ENCODE peak calls at places on chromosomes 1 and 21, in ten cellular contexts. M, T, A, L, C, H, P, J, S and X are unnamed samples.

GRCh38 chr1:47534417-47534816 is 96.6 kb downstream of the FOXD2 start:
- DNase-seq in S (no peak), C (no peak), J (no peak), L (no peak), M (no peak), P (no peak), T (no peak), A (no peak), H (no peak), X (no peak)

GRCh38 chr1:14513084-14513483 is 85.4 kb upstream of the KAZN start:
- DNase-seq in M (no peak), H (no peak), L (no peak), P (no peak), T (no peak), J (no peak), A (peak), S (no peak), C (no peak), X (no peak)

GRCh38 chr1:243819438-243819839 is 30.6 kb downstream of the AKT3 start:
- DNase-seq in P (no peak), A (peak), T (no peak), C (no peak), S (no peak), J (no peak), M (no peak), H (no peak), L (no peak), X (no peak)

GRCh38 chr1:170664828-170665617 is 1.1 kb downstream of the PRRX1 start:
- DNase-seq in J (peak), A (peak), T (no peak), S (no peak), H (peak), P (peak), M (peak), C (no peak), L (peak), X (no peak)

GRCh38 chr21:36180963-36181362 is 24.3 kb downstream of the DOP1B start:
- DNase-seq in M (no peak), P (no peak), C (no peak), A (no peak), H (no peak), L (no peak), T (no peak), J (no peak), S (no peak), X (no peak)

GRCh38 chr1:199283814-199284213 is 645.0 kb downstream of the PTPRC start:
- DNase-seq in T (no peak), P (no peak), J (no peak), H (no peak), M (no peak), C (no peak), L (no peak), S (no peak), A (no peak), X (no peak)

GRCh38 chr1:41583658-41584570 is 99.4 kb upstream of the EDN2 start:
- DNase-seq in J (no peak), C (no peak), T (no peak), P (no peak), S (no peak), A (no peak), L (no peak), M (no peak), H (no peak), X (no peak)

GRCh38 chr1:59750612-59751395 is 63.9 kb upstream of the HOOK1 start:
- DNase-seq in P (peak), L (peak), H (peak), T (no peak), M (no peak), S (peak), J (no peak), C (no peak), A (no peak), X (no peak)

GRCh38 chr1:25683731-25684130 is 67.1 kb downstream of the MAN1C1 start:
- DNase-seq in C (no peak), A (no peak), J (no peak), L (no peak), P (no peak), H (no peak), S (no peak), T (no peak), M (no peak), X (no peak)

GRCh38 chr1:244276646-244277045 is 175.1 kb downstream of the ADSS2 start:
- DNase-seq in P (no peak), M (no peak), T (no peak), S (no peak), H (no peak), J (no peak), A (no peak), C (no peak), L (no peak), X (no peak)

GRCh38 chr1:232034547-232034946 is 408.0 kb downstream of the DISC1 start:
- DNase-seq in C (no peak), P (no peak), H (no peak), T (no peak), A (no peak), S (no peak), L (no peak), J (no peak), M (no peak), X (no peak)

GRCh38 chr1:230067441-230067870 is 418 bp downstream of the GALNT2 start:
- DNase-seq in J (peak), L (peak), S (no peak), C (peak), T (no peak), A (peak), M (no peak), P (peak), H (peak), X (no peak)

GRCh38 chr1:39130297-39130696 is 74.2 kb upstream of the MACF1 start:
- DNase-seq in J (no peak), M (no peak), P (no peak), H (peak), A (no peak), T (no peak), L (no peak), S (no peak), C (no peak), X (no peak)

GRCh38 chr1:167541013-167541412 is 12.5 kb downstream of the CREG1 start:
- DNase-seq in L (no peak), J (no peak), C (no peak), P (no peak), S (no peak), M (no peak), T (no peak), H (no peak), A (no peak), X (no peak)

GRCh38 chr21:23853796-23854379 is 1753.4 kb downstream of the MRPL39 start:
- DNase-seq in M (no peak), L (no peak), C (no peak), P (no peak), S (no peak), J (peak), T (peak), H (peak), A (no peak), X (no peak)

GRCh38 chr1:113805639-113806038 is 6.6 kb downstream of the RSBN1 start:
- DNase-seq in A (no peak), P (no peak), H (no peak), T (no peak), M (no peak), C (no peak), J (no peak), L (no peak), S (no peak), X (no peak)

GRCh38 chr1:77220687-77221463 is 1.6 kb upstream of the PIGK start:
- DNase-seq in S (no peak), L (no peak), T (no peak), H (peak), C (no peak), J (no peak), A (no peak), M (no peak), P (no peak), X (no peak)

GRCh38 chr1:115193026-115193425 is 103.7 kb upstream of the TSPAN2 start:
- DNase-seq in S (no peak), J (no peak), C (no peak), T (no peak), M (no peak), A (no peak), H (no peak), L (no peak), P (no peak), X (no peak)

GRCh38 chr1:115192200-115192767 is 103.0 kb upstream of the TSPAN2 start:
- DNase-seq in C (no peak), H (no peak), S (no peak), P (no peak), T (no peak), M (no peak), A (no peak), L (no peak), J (no peak), X (no peak)

GRCh38 chr1:115194571-115194970 is 105.3 kb upstream of the TSPAN2 start:
- DNase-seq in T (no peak), A (no peak), P (no peak), M (no peak), H (no peak), L (no peak), J (no peak), S (no peak), C (no peak), X (no peak)

GRCh38 chr1:115191691-115192090 is 102.4 kb upstream of the TSPAN2 start:
- DNase-seq in C (no peak), T (no peak), L (no peak), H (no peak), M (no peak), J (no peak), P (no peak), S (no peak), A (no peak), X (no peak)

GRCh38 chr1:115193429-115193828 is 104.1 kb upstream of the TSPAN2 start:
- DNase-seq in M (no peak), J (no peak), C (no peak), A (no peak), S (no peak), P (no peak), L (no peak), H (no peak), T (no peak), X (no peak)
- TF ChIP-seq CTCF in M (no peak), J (no peak), C (no peak), A (no peak), S (no peak), P (no peak), L (no peak), H (no peak), T (no peak), X (no peak)

GRCh38 chr1:233238884-233239432 is 56.6 kb downstream of the PCNX2 start:
- DNase-seq in J (no peak), S (no peak), M (no peak), T (no peak), A (no peak), P (no peak), C (no peak), H (peak), L (no peak), X (no peak)
- TF ChIP-seq CTCF in J (no peak), S (no peak), M (no peak), T (no peak), A (no peak), P (no peak), C (no peak), H (peak), L (no peak), X (no peak)

DNA sequence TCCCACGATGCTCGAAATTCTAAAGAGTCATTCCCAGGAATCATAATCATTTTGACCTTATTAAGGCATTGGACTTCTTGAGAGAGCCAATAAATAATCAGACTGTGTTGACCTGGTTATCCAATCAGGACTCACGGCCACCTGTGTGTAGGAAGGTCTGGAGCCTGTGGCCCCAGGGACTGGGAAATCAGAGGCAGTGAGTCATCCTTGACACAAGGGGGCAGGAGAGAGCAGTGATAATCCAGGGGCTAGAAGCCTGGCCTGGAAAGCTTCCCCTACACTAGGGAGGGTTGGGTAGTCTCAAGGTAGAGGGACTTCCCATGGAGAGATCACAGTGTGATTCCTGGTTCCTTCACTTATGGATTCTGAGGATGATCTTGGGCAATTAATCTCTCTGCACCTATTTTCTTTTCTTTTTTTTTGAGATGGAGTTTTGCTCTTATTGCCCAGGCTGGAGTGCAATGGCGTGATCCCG is 4.7 kb downstream of the MR1 start:
- DNase-seq in C (peak), J (peak), T (peak), A (peak), L (peak), P (peak), S (no peak), H (peak), M (peak), X (peak)
- TF ChIP-seq CTCF in C (peak), J (peak), T (peak), A (peak), L (peak), P (peak), S (no peak), H (peak), M (peak), X (peak)

DNA sequence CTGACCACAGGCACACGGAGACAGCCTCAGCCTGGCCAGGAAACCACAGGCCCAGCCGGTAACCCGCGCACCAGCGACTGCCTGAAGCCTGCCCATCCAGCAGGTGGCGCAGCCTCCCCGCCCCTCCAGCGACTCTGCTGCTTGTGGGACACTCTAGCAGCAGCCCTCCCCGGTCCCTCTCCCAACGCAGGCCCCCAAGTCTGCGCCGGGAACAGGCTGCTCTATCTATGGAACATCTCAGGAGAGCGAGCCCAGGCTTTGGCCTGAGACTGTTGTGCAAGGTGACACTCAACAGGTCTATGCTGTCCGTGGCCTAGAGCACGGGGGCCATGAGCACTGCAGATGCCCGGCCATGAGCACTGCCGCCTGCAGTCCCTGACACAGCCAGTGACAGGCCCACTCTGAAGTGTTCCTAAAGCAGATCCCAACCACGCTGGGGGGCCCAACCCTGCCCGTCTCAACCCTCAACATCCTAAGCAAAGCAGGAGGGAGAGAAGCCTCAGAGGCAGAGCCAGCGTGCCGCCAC is 28.4 kb downstream of the WDR4 start:
- DNase-seq in L (no peak), A (peak), C (no peak), P (no peak), T (peak), S (no peak), H (peak), J (peak), M (peak), X (no peak)
- TF ChIP-seq CTCF in L (no peak), A (peak), C (peak), P (peak), T (peak), S (no peak), H (peak), J (peak), M (peak), X (peak)